ENCODE peak calls at places on chromosomes 3 and 15, in four cellular contexts. One of them, this sample, is unnamed.

GRCh38 chr15:70613259-70613658 is 150.1 kb downstream of the UACA start:
- DNase-seq in PC-3: no peak
- DNase-seq in HCT116: no peak
- DNase-seq in SK-N-SH: no peak
- DNase-seq in this sample: no peak

GRCh38 chr3:72973031-72973723 is 23.4 kb upstream of the PPP4R2 start:
- DNase-seq in PC-3: no peak
- DNase-seq in HCT116: no peak
- DNase-seq in SK-N-SH: no peak
- DNase-seq in this sample: no peak

GRCh38 chr3:95172144-95172543 is 1109.3 kb downstream of the NSUN3 start:
- DNase-seq in PC-3: no peak
- DNase-seq in HCT116: no peak
- DNase-seq in SK-N-SH: no peak
- DNase-seq in this sample: no peak

GRCh38 chr3:13141991-13142412 is 68.8 kb upstream of the IQSEC1 start:
- DNase-seq in PC-3: peak
- DNase-seq in HCT116: no peak
- DNase-seq in SK-N-SH: no peak
- DNase-seq in this sample: peak

GRCh38 chr15:38650384-38650783 is 85.8 kb upstream of the RASGRP1 start:
- DNase-seq in PC-3: no peak
- DNase-seq in HCT116: no peak
- DNase-seq in SK-N-SH: no peak
- DNase-seq in this sample: peak

GRCh38 chr3:73469331-73469730 is 155.4 kb downstream of the PDZRN3 start:
- DNase-seq in PC-3: no peak
- DNase-seq in HCT116: no peak
- DNase-seq in SK-N-SH: no peak
- DNase-seq in this sample: no peak

GRCh38 chr3:81105761-81106160 is 655.7 kb downstream of the GBE1 start:
- DNase-seq in PC-3: peak
- DNase-seq in HCT116: no peak
- DNase-seq in SK-N-SH: no peak
- DNase-seq in this sample: no peak

GRCh38 chr3:142134799-142135325 is 14.5 kb downstream of the TFDP2 start:
- DNase-seq in PC-3: no peak
- DNase-seq in HCT116: no peak
- DNase-seq in SK-N-SH: no peak
- DNase-seq in this sample: no peak

GRCh38 chr15:40990789-40991188 is 37.5 kb downstream of the CHAC1 start:
- DNase-seq in PC-3: no peak
- DNase-seq in HCT116: no peak
- DNase-seq in SK-N-SH: no peak
- DNase-seq in this sample: no peak

GRCh38 chr3:130576571-130577266 is 59.7 kb downstream of the COL6A6 start:
- DNase-seq in PC-3: no peak
- DNase-seq in HCT116: no peak
- DNase-seq in SK-N-SH: no peak
- DNase-seq in this sample: no peak

DNA sequence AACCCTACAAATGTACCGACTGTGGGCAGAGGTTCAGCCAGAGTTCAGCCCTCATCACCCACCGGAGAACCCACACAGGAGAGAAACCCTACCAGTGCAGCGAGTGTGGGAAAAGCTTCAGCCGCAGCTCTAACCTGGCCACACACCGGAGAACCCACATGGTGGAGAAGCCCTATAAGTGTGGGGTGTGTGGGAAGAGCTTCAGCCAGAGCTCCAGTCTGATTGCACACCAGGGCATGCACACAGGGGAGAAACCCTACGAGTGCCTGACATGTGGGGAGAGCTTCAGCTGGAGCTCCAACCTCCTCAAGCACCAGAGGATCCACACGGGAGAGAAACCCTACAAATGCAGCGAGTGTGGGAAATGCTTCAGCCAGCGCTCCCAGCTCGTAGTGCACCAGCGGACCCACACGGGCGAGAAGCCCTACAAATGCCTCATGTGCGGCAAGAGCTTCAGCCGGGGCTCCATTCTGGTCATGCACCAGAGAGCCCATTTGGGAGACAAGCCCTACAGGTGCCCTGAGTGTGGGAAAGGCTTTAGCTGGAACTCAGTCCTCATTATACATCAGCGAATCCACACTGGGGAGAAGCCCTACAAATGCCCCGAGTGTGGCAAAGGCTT is 20.7 kb downstream of the ZSCAN2 start:
- DNase-seq in PC-3: no peak
- DNase-seq in HCT116: no peak
- DNase-seq in SK-N-SH: no peak
- DNase-seq in this sample: no peak
- H3K27ac ChIP-seq in PC-3: no peak
- H3K27ac ChIP-seq in HCT116: no peak
- H3K27ac ChIP-seq in SK-N-SH: no peak
- H3K27ac ChIP-seq in this sample: no peak

GRCh38 chr3:58639001-58639400 is 27.6 kb downstream of the FAM3D start:
- DNase-seq in PC-3: peak
- DNase-seq in HCT116: no peak
- DNase-seq in SK-N-SH: no peak
- DNase-seq in this sample: no peak

GRCh38 chr3:58633157-58633865 is 33.3 kb downstream of the FAM3D start:
- DNase-seq in PC-3: no peak
- DNase-seq in HCT116: no peak
- DNase-seq in SK-N-SH: peak
- DNase-seq in this sample: no peak

GRCh38 chr3:58638586-58638985 is 28.0 kb downstream of the FAM3D start:
- DNase-seq in PC-3: no peak
- DNase-seq in HCT116: no peak
- DNase-seq in SK-N-SH: no peak
- DNase-seq in this sample: no peak

GRCh38 chr3:58637509-58637908 is 29.1 kb downstream of the FAM3D start:
- DNase-seq in PC-3: no peak
- DNase-seq in HCT116: no peak
- DNase-seq in SK-N-SH: no peak
- DNase-seq in this sample: no peak

DNA sequence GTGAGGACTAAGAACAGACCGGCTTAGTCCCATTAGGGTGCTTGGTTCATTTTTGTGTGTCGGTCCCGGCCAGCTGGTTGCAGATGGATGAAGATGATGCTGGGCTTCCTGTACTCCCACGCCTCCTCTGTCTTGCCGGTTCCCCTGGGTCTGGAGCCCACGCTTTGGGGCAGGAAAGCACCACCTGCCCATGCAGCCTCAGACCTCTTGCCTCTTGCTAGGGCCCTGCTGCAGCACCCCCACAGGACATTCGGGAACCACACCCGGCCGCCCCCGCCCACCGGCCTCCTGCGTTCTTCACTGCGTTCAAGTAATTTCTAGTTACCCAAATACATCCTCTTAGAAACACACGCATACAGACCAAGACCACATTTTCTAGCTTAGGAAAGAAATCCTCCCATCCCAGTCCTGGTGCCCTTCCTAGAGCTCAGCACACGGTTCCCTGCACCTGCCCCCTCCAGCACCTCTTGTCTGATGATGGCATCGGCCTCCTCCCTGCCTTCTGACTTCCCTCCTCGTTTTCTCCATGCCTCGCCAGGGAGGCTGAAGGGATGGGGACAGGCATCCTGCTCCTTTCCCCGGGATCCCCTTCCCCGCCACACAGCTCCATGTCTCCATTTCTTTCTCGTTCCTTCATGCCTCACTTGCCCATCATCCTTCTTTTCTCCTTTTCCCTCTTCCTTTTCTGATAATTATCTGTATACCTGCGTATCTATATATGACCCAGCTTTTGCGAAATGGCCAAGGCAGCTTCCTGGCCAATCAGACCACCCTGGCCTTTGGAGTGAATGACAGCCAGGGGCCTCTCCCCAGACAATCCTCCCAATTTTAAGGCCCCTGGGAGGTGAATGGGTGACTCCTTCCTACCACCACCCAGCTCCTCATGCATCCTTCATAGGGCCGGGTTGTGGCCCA is 30.9 kb downstream of the FAM3D start:
- DNase-seq in PC-3: no peak
- DNase-seq in HCT116: no peak
- DNase-seq in SK-N-SH: no peak
- DNase-seq in this sample: no peak
- TF ChIP-seq CTCF in PC-3: no peak
- TF ChIP-seq CTCF in HCT116: no peak
- TF ChIP-seq CTCF in SK-N-SH: no peak
- TF ChIP-seq CTCF in this sample: no peak

GRCh38 chr3:31369637-31370036 is 163.1 kb upstream of the STT3B start:
- DNase-seq in PC-3: peak
- DNase-seq in HCT116: no peak
- DNase-seq in SK-N-SH: no peak
- DNase-seq in this sample: no peak
- TF ChIP-seq EZH2phosphoT487 in PC-3: no peak
- TF ChIP-seq EZH2phosphoT487 in HCT116: no peak
- TF ChIP-seq EZH2phosphoT487 in SK-N-SH: no peak
- TF ChIP-seq EZH2phosphoT487 in this sample: no peak

DNA sequence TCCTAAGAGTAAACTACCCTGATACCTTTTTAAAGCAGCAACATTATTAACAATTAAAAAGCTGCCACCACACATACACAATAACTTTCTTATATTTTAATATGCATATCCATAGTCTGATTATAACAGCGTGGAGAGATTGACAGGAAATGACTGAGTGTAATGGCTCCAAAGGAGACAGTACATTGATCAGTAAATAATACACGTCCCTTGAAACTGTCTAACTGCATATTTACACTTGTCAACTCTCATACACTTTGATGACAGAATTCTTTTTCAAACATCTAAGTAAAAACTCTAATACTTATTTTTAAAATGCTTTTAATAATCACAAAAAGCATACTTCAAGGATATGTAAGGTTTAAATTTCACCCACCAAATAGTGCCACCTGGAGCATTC is 99.5 kb downstream of the FOXP1 start:
- DNase-seq in PC-3: no peak
- DNase-seq in HCT116: no peak
- DNase-seq in SK-N-SH: no peak
- DNase-seq in this sample: no peak
- H3K27ac ChIP-seq in PC-3: no peak
- H3K27ac ChIP-seq in HCT116: no peak
- H3K27ac ChIP-seq in SK-N-SH: no peak
- H3K27ac ChIP-seq in this sample: no peak

GRCh38 chr15:48459571-48460461 is 128.6 kb downstream of the DUT start:
- DNase-seq in PC-3: peak
- DNase-seq in HCT116: peak
- DNase-seq in SK-N-SH: no peak
- DNase-seq in this sample: no peak
- TF ChIP-seq CTCF in PC-3: no peak
- TF ChIP-seq CTCF in HCT116: no peak
- TF ChIP-seq CTCF in SK-N-SH: no peak
- TF ChIP-seq CTCF in this sample: no peak

This sample was measured in OCI-LY7.